ENCODE peak calls at places on chromosome 18, in five cellular contexts. One of them, this sample, is unnamed.

GRCh38 chr18:68150976-68151375 is 563.9 kb downstream of the TMX3 start:
- DNase-seq in H4: no peak
- DNase-seq in kidney tubule cell: no peak
- DNase-seq in stimulated activated CD4-positive, alpha-beta T cell treated with anti-CD3 and anti-CD28 coated beads, Interleukin-1b, Interleukin-23, amount 100 ng/mL, for 24 hours: no peak
- DNase-seq in putamen: no peak
- DNase-seq in this sample: no peak

GRCh38 chr18:74097803-74098202 is 49.8 kb downstream of the FBXO15 start:
- DNase-seq in putamen: no peak
- DNase-seq in stimulated activated CD4-positive, alpha-beta T cell treated with anti-CD3 and anti-CD28 coated beads, Interleukin-1b, Interleukin-23, amount 100 ng/mL, for 24 hours: no peak
- DNase-seq in kidney tubule cell: no peak
- DNase-seq in H4: no peak
- DNase-seq in this sample: no peak

GRCh38 chr18:66966171-66966570 is 362.3 kb upstream of the CDH19 start:
- DNase-seq in stimulated activated CD4-positive, alpha-beta T cell treated with anti-CD3 and anti-CD28 coated beads, Interleukin-1b, Interleukin-23, amount 100 ng/mL, for 24 hours: no peak
- DNase-seq in putamen: no peak
- DNase-seq in kidney tubule cell: no peak
- DNase-seq in H4: no peak
- DNase-seq in this sample: no peak

GRCh38 chr18:48539406-48540328 is 836 bp downstream of the CTIF start:
- DNase-seq in kidney tubule cell: peak
- DNase-seq in putamen: peak
- DNase-seq in stimulated activated CD4-positive, alpha-beta T cell treated with anti-CD3 and anti-CD28 coated beads, Interleukin-1b, Interleukin-23, amount 100 ng/mL, for 24 hours: no peak
- DNase-seq in H4: peak
- DNase-seq in this sample: peak

GRCh38 chr18:31015715-31016459 is 26.7 kb downstream of the DSC3 start:
- DNase-seq in kidney tubule cell: no peak
- DNase-seq in stimulated activated CD4-positive, alpha-beta T cell treated with anti-CD3 and anti-CD28 coated beads, Interleukin-1b, Interleukin-23, amount 100 ng/mL, for 24 hours: no peak
- DNase-seq in H4: no peak
- DNase-seq in putamen: no peak
- DNase-seq in this sample: no peak

GRCh38 chr18:6107794-6108193 is 212.5 kb upstream of the TMEM200C start:
- DNase-seq in H4: no peak
- DNase-seq in stimulated activated CD4-positive, alpha-beta T cell treated with anti-CD3 and anti-CD28 coated beads, Interleukin-1b, Interleukin-23, amount 100 ng/mL, for 24 hours: no peak
- DNase-seq in putamen: no peak
- DNase-seq in kidney tubule cell: no peak
- DNase-seq in this sample: no peak

GRCh38 chr18:2746274-2746673 is 90.7 kb downstream of the SMCHD1 start:
- DNase-seq in stimulated activated CD4-positive, alpha-beta T cell treated with anti-CD3 and anti-CD28 coated beads, Interleukin-1b, Interleukin-23, amount 100 ng/mL, for 24 hours: no peak
- DNase-seq in putamen: no peak
- DNase-seq in kidney tubule cell: no peak
- DNase-seq in H4: no peak
- DNase-seq in this sample: no peak

GRCh38 chr18:13457327-13457726 is 238.8 kb downstream of the LDLRAD4 start:
- DNase-seq in H4: no peak
- DNase-seq in putamen: no peak
- DNase-seq in kidney tubule cell: no peak
- DNase-seq in stimulated activated CD4-positive, alpha-beta T cell treated with anti-CD3 and anti-CD28 coated beads, Interleukin-1b, Interleukin-23, amount 100 ng/mL, for 24 hours: no peak
- DNase-seq in this sample: no peak

GRCh38 chr18:49550621-49551020 is 11.2 kb upstream of the LIPG start:
- DNase-seq in putamen: no peak
- DNase-seq in kidney tubule cell: no peak
- DNase-seq in H4: no peak
- DNase-seq in stimulated activated CD4-positive, alpha-beta T cell treated with anti-CD3 and anti-CD28 coated beads, Interleukin-1b, Interleukin-23, amount 100 ng/mL, for 24 hours: no peak
- DNase-seq in this sample: no peak

GRCh38 chr18:12027480-12027879 is 46.2 kb downstream of the IMPA2 start:
- DNase-seq in kidney tubule cell: no peak
- DNase-seq in stimulated activated CD4-positive, alpha-beta T cell treated with anti-CD3 and anti-CD28 coated beads, Interleukin-1b, Interleukin-23, amount 100 ng/mL, for 24 hours: no peak
- DNase-seq in putamen: no peak
- DNase-seq in H4: no peak
- DNase-seq in this sample: no peak

GRCh38 chr18:42893991-42894390 is 221.5 kb downstream of the RIT2 start:
- DNase-seq in H4: no peak
- DNase-seq in putamen: no peak
- DNase-seq in stimulated activated CD4-positive, alpha-beta T cell treated with anti-CD3 and anti-CD28 coated beads, Interleukin-1b, Interleukin-23, amount 100 ng/mL, for 24 hours: no peak
- DNase-seq in kidney tubule cell: no peak
- DNase-seq in this sample: no peak

GRCh38 chr18:3345885-3346284 is 84.0 kb downstream of the MYL12B start:
- DNase-seq in putamen: no peak
- DNase-seq in kidney tubule cell: no peak
- DNase-seq in H4: no peak
- DNase-seq in stimulated activated CD4-positive, alpha-beta T cell treated with anti-CD3 and anti-CD28 coated beads, Interleukin-1b, Interleukin-23, amount 100 ng/mL, for 24 hours: no peak
- DNase-seq in this sample: no peak

GRCh38 chr18:10232062-10232461 is 222.4 kb upstream of the APCDD1 start:
- DNase-seq in stimulated activated CD4-positive, alpha-beta T cell treated with anti-CD3 and anti-CD28 coated beads, Interleukin-1b, Interleukin-23, amount 100 ng/mL, for 24 hours: no peak
- DNase-seq in putamen: peak
- DNase-seq in H4: peak
- DNase-seq in kidney tubule cell: no peak
- DNase-seq in this sample: no peak

GRCh38 chr18:59877366-59877765 is 22.4 kb upstream of the PMAIP1 start:
- DNase-seq in putamen: no peak
- DNase-seq in H4: no peak
- DNase-seq in stimulated activated CD4-positive, alpha-beta T cell treated with anti-CD3 and anti-CD28 coated beads, Interleukin-1b, Interleukin-23, amount 100 ng/mL, for 24 hours: no peak
- DNase-seq in kidney tubule cell: no peak
- DNase-seq in this sample: no peak

GRCh38 chr18:50987261-50987660 is 19.4 kb downstream of the ELAC1 start:
- DNase-seq in kidney tubule cell: no peak
- DNase-seq in putamen: no peak
- DNase-seq in H4: no peak
- DNase-seq in stimulated activated CD4-positive, alpha-beta T cell treated with anti-CD3 and anti-CD28 coated beads, Interleukin-1b, Interleukin-23, amount 100 ng/mL, for 24 hours: no peak
- DNase-seq in this sample: no peak

This sample was measured in NCI-H187.